ENCODE peak calls at places on chromosomes 16 and 17, in seven cellular contexts. T is uterus, F is bronchial epithelial cell, W is lung, D is AG09309, O is stromal cell of bone marrow, K is NCI-H1417. G is an unnamed sample.

GRCh38 chr16:78483124-78483992 is 383.9 kb downstream of the WWOX start:
- DNase-seq in T (no peak), F (no peak), W (no peak), D (no peak), O (no peak), K (no peak), G (no peak)

GRCh38 chr17:34997355-34997862 is 17.1 kb downstream of the LIG3 start:
- DNase-seq in T (peak), F (no peak), W (peak), D (no peak), O (peak), K (no peak), G (no peak)

GRCh38 chr16:81431554-81432353 is 12.9 kb upstream of the CMIP start:
- DNase-seq in T (no peak), F (no peak), W (no peak), D (peak), O (peak), K (peak), G (no peak)

GRCh38 chr17:49035470-49036269 is 38.5 kb downstream of the IGF2BP1 start:
- DNase-seq in T (peak), F (no peak), W (no peak), D (no peak), O (peak), K (peak), G (no peak)

GRCh38 chr16:16147316-16147999 is 75.8 kb downstream of the ABCC6 start:
- DNase-seq in T (no peak), F (no peak), W (no peak), D (no peak), O (no peak), K (no peak), G (no peak)

GRCh38 chr16:72474511-72475123 is 302.7 kb upstream of the PMFBP1 start:
- DNase-seq in T (no peak), F (peak), W (no peak), D (peak), O (peak), K (no peak), G (no peak)

GRCh38 chr17:4555863-4556646 is 871 bp upstream of the MYBBP1A start:
- DNase-seq in T (no peak), F (no peak), W (no peak), D (no peak), O (no peak), K (no peak), G (no peak)

GRCh38 chr16:75860654-75861053 is 134.4 kb upstream of the CPHXL start:
- DNase-seq in T (no peak), F (no peak), W (no peak), D (no peak), O (no peak), K (peak), G (no peak)

GRCh38 chr17:81870978-81871386 is at the start of gene ARHGDIA:
- DNase-seq in T (no peak), F (no peak), W (no peak), D (no peak), O (no peak), K (no peak), G (no peak)

GRCh38 chr17:21742326-21742725 is 50.0 kb downstream of the KCNJ18 start:
- DNase-seq in T (no peak), F (no peak), W (no peak), D (no peak), O (no peak), K (no peak), G (no peak)

GRCh38 chr17:13931111-13931526 is 138.2 kb upstream of the COX10 start:
- DNase-seq in T (peak), F (peak), W (peak), D (peak), O (peak), K (no peak), G (no peak)

GRCh38 chr16:64841482-64841881 is 280.4 kb downstream of the CDH11 start:
- DNase-seq in T (no peak), F (no peak), W (no peak), D (no peak), O (no peak), K (no peak), G (no peak)

GRCh38 chr17:50586421-50587247 is 26.1 kb downstream of the CACNA1G start:
- DNase-seq in T (no peak), F (no peak), W (no peak), D (no peak), O (no peak), K (no peak), G (no peak)

GRCh38 chr17:78343099-78343432 is 16.8 kb downstream of the SOCS3 start:
- DNase-seq in T (peak), F (peak), W (peak), D (no peak), O (peak), K (no peak), G (peak)

GRCh38 chr16:71721066-71721740 is 3.3 kb downstream of the PHLPP2 start:
- DNase-seq in T (no peak), F (no peak), W (no peak), D (no peak), O (no peak), K (no peak), G (no peak)

GRCh38 chr16:84082835-84083569 is 33.7 kb downstream of the MBTPS1 start:
- DNase-seq in T (no peak), F (no peak), W (no peak), D (no peak), O (no peak), K (no peak), G (no peak)

GRCh38 chr16:68049448-68049847 is 26.4 kb downstream of the DUS2 start:
- DNase-seq in T (no peak), F (no peak), W (no peak), D (no peak), O (no peak), K (no peak), G (no peak)

GRCh38 chr16:85234310-85235235 is 122.3 kb upstream of the CIBAR2 start:
- DNase-seq in T (peak), F (no peak), W (peak), D (no peak), O (peak), K (peak), G (no peak)

GRCh38 chr16:1615761-1616160 is 3.6 kb downstream of the CRAMP1 start:
- DNase-seq in T (no peak), F (no peak), W (no peak), D (no peak), O (no peak), K (no peak), G (no peak)

GRCh38 chr17:34504814-34505484 is 74.4 kb upstream of the TMEM132E start:
- DNase-seq in T (no peak), F (no peak), W (no peak), D (no peak), O (no peak), K (no peak), G (no peak)

GRCh38 chr17:58330544-58330996 is 2.0 kb upstream of the TSPOAP1 start:
- DNase-seq in T (no peak), F (no peak), W (no peak), D (no peak), O (no peak), K (no peak), G (no peak)

GRCh38 chr16:70683146-70683944 is 2.5 kb downstream of the MTSS2 start:
- DNase-seq in T (no peak), F (no peak), W (no peak), D (no peak), O (no peak), K (no peak), G (peak)

GRCh38 chr17:43114101-43114691 is 11.0 kb downstream of the BRCA1 start:
- DNase-seq in T (no peak), F (no peak), W (no peak), D (no peak), O (no peak), K (no peak), G (no peak)

GRCh38 chr17:11559601-11560000 is 38.7 kb upstream of the DNAH9 start:
- DNase-seq in T (no peak), F (no peak), W (no peak), D (no peak), O (no peak), K (no peak), G (no peak)

GRCh38 chr17:46044286-46044928 is 45.4 kb downstream of the STH start:
- DNase-seq in T (peak), F (peak), W (peak), D (peak), O (peak), K (peak), G (peak)

GRCh38 chr17:44792276-44792675 is 33.5 kb downstream of the ADAM11 start:
- DNase-seq in T (no peak), F (peak), W (no peak), D (no peak), O (no peak), K (no peak), G (no peak)

GRCh38 chr17:39634384-39634871 is 2.5 kb upstream of the STARD3 start:
- DNase-seq in T (no peak), F (peak), W (no peak), D (no peak), O (no peak), K (peak), G (no peak)

GRCh38 chr17:78231991-78232759 is 744 bp downstream of the TMEM235 start:
- DNase-seq in T (no peak), F (no peak), W (no peak), D (no peak), O (no peak), K (no peak), G (no peak)

GRCh38 chr16:73433493-73434307 is 385.8 kb upstream of the ZFHX3 start:
- DNase-seq in T (no peak), F (no peak), W (no peak), D (no peak), O (no peak), K (peak), G (no peak)

GRCh38 chr16:19843371-19843770 is 41.3 kb downstream of the GPRC5B start:
- DNase-seq in T (no peak), F (peak), W (no peak), D (no peak), O (no peak), K (no peak), G (no peak)

GRCh38 chr17:76268015-76268749 is 3.0 kb downstream of the UBALD2 start:
- DNase-seq in T (peak), F (peak), W (peak), D (no peak), O (peak), K (no peak), G (peak)

GRCh38 chr17:1617620-1618174 is 10.9 kb downstream of the SLC43A2 start:
- DNase-seq in T (peak), F (peak), W (no peak), D (peak), O (peak), K (no peak), G (no peak)

GRCh38 chr17:57487552-57487951 is 231.2 kb downstream of the MSI2 start:
- DNase-seq in T (no peak), F (no peak), W (no peak), D (no peak), O (no peak), K (no peak), G (no peak)

GRCh38 chr17:49359990-49360795 is 1.9 kb downstream of the ZNF652 start:
- DNase-seq in T (no peak), F (no peak), W (no peak), D (no peak), O (no peak), K (peak), G (peak)

GRCh38 chr16:17364319-17365210 is 106.2 kb downstream of the XYLT1 start:
- DNase-seq in T (peak), F (peak), W (no peak), D (peak), O (peak), K (no peak), G (no peak)

GRCh38 chr16:81873843-81874752 is 95.0 kb downstream of the PLCG2 start:
- DNase-seq in T (peak), F (peak), W (peak), D (no peak), O (no peak), K (peak), G (no peak)

GRCh38 chr17:80124351-80124981 is 22.5 kb downstream of the EIF4A3 start:
- DNase-seq in T (no peak), F (peak), W (no peak), D (no peak), O (no peak), K (peak), G (no peak)

GRCh38 chr17:49260011-49260921 is 29.7 kb upstream of the PHOSPHO1 start:
- DNase-seq in T (peak), F (peak), W (peak), D (peak), O (peak), K (peak), G (peak)

GRCh38 chr17:193841-194806 is 12.7 kb upstream of the DOC2B start:
- DNase-seq in T (no peak), F (no peak), W (no peak), D (no peak), O (no peak), K (peak), G (no peak)

G was measured in right lobe of liver.